ENCODE peak calls at places on chromosome 11, in five cellular contexts. L is small intestine, C is aorta, W is testis, Y is lower lobe of right lung. N is an unnamed sample.
A peak's percentile ranks its signal among the peaks of the same experiment; 100 is the strongest.

GRCh38 chr11:118883368-118884071 is at the start of gene CXCR5:
- DNase-seq in L (no peak), C (no peak), Y (no peak), W (no peak), N (no peak)

GRCh38 chr11:101442171-101442570 is 141.6 kb downstream of the TRPC6 start:
- DNase-seq in W (no peak), C (no peak), L (no peak), Y (no peak), N (no peak)

GRCh38 chr11:119910650-119911049 is 181.7 kb upstream of the NECTIN1 start:
- DNase-seq in C (no peak), Y (no peak), L (no peak), W (no peak), N (no peak)

GRCh38 chr11:5363712-5364111 is 12.4 kb downstream of the OR51B6 start:
- DNase-seq in Y (no peak), L (no peak), W (no peak), C (no peak), N (no peak)

GRCh38 chr11:126398721-126399120 is 43.2 kb downstream of the ST3GAL4 start:
- DNase-seq in C (no peak), W (no peak), L (no peak), Y (no peak), N (no peak)

GRCh38 chr11:59754859-59755700 is at the start of gene STX3:
- DNase-seq in W (peak; percentile 77), C (peak; percentile 91), Y (peak; percentile 89), L (peak; percentile 80), N (peak; percentile 35)

GRCh38 chr11:133531971-133532651 is at the start of gene OPCML:
- DNase-seq in C (no peak), Y (no peak), W (no peak), L (no peak), N (no peak)

GRCh38 chr11:19187101-19187500 is 14.7 kb downstream of the CSRP3 start:
- DNase-seq in W (no peak), C (no peak), L (no peak), Y (no peak), N (no peak)

GRCh38 chr11:61752117-61752924 is at the start of gene MYRF:
- DNase-seq in W (peak; percentile 61), L (peak; percentile 57), C (peak; percentile 88), Y (peak; percentile 61), N (no peak)

GRCh38 chr11:86620796-86621575 is 51.4 kb downstream of the ME3 start:
- DNase-seq in L (no peak), C (no peak), W (peak; percentile 27), Y (no peak), N (no peak)

GRCh38 chr11:64918056-64918455 is 1.0 kb upstream of the ATG2A start:
- DNase-seq in L (no peak), Y (no peak), C (no peak), W (peak; percentile 54), N (no peak)

GRCh38 chr11:267491-267994 is 10.7 kb upstream of the NLRP6 start:
- DNase-seq in Y (peak; percentile 86), L (peak; percentile 78), W (no peak), C (no peak), N (no peak)

GRCh38 chr11:70289582-70289981 is 19.1 kb downstream of the PPFIA1 start:
- DNase-seq in L (no peak), W (no peak), Y (no peak), C (no peak), N (no peak)

GRCh38 chr11:126718319-126718718 is 282.3 kb downstream of the KIRREL3 start:
- DNase-seq in C (no peak), L (no peak), W (no peak), Y (no peak), N (no peak)

GRCh38 chr11:62497132-62497915 is 49.3 kb downstream of the AHNAK start:
- DNase-seq in W (peak; percentile 70), Y (no peak), L (peak; percentile 93), C (no peak), N (no peak)

GRCh38 chr11:19918302-19919049 is 205.8 kb downstream of the NAV2 start:
- DNase-seq in L (no peak), C (no peak), Y (no peak), W (no peak), N (no peak)

GRCh38 chr11:38543311-38543710 is 1945.3 kb upstream of the RAG2 start:
- DNase-seq in Y (no peak), C (no peak), W (no peak), L (no peak), N (no peak)

GRCh38 chr11:70483077-70483861 is 84.9 kb downstream of the CTTN start:
- DNase-seq in W (no peak), L (peak; percentile 67), C (no peak), Y (peak; percentile 85), N (no peak)

GRCh38 chr11:60625262-60625661 is 74.2 kb upstream of the MS4A8 start:
- DNase-seq in L (peak; percentile 21), Y (no peak), C (no peak), W (no peak), N (peak; percentile 45)

GRCh38 chr11:121240650-121241299 is 51.8 kb upstream of the SC5D start:
- DNase-seq in C (no peak), Y (no peak), L (no peak), W (no peak), N (no peak)

GRCh38 chr11:105489431-105489830 is 120.4 kb upstream of the GRIA4 start:
- DNase-seq in C (no peak), L (no peak), Y (no peak), W (no peak), N (no peak)

GRCh38 chr11:125175166-125175565 is 10.6 kb downstream of the PKNOX2 start:
- DNase-seq in C (no peak), Y (no peak), W (no peak), L (no peak), N (no peak)
- H3K27me3 ChIP-seq in C (no peaks in the 10 kb centered on the region), Y (peaks cover 15% of the 10 kb centered on the region), W (no peaks in the 10 kb centered on the region), L (no peaks in the 10 kb centered on the region), N (peaks cover 3% of the 10 kb centered on the region)

DNA sequence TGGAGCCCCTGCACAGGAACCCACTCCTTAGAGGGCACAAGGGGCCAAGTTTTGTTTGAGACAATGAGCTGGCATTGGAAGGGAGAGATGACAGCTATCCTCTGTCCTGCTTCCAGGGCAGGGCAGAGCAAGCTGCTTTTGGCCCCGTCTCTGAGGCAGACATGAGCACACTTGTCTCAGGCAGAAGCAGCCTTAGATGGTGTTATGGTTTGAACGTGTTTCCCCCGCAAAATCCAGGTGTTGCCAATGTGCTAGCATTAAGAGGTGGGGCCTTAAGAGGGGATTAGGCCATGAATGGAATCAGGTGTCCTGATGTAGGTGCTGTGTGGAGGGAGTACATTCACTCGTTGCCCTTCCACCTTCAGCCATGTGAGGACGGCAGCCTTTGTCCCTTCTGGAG is 2.5 kb downstream of the TP53AIP1 start:
- DNase-seq in C (no peak), W (no peak), Y (no peak), L (no peak), N (no peak)
- H3K4me3 ChIP-seq in C (no peak overlapping the region), W (no peak overlapping the region), Y (no peak overlapping the region), L (no peak overlapping the region), N (no peak overlapping the region)

DNA sequence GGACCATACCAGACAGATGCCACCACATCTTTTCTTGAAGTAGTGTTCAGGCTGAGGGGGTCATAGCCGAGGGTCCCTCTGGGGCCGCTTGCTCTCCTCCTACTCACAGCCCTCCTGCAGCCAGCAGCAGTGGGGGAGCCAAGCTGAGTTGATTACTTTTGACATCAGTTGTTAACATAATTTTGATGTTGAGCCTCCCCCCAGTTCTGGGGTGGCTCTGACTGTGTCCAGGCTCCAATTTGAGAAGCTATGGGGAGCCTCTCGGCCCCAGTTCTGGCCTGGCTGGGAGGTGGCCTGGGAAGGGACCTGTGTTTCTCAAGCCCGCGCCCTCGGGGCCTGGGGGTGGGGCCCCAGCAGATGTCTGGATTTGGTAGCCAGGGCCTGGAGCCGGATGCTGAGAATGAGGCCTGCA is 48.0 kb downstream of the KCNQ1OT1 start:
- DNase-seq in C (no peak), W (no peak), Y (no peak), L (no peak), N (no peak)
- H3K9me3 ChIP-seq in C (peaks cover 30% of the 10 kb centered on the region), W (no peaks in the 10 kb centered on the region), Y (peaks cover 39% of the 10 kb centered on the region), L (no peaks in the 10 kb centered on the region), N (peaks cover 16% of the 10 kb centered on the region)

DNA sequence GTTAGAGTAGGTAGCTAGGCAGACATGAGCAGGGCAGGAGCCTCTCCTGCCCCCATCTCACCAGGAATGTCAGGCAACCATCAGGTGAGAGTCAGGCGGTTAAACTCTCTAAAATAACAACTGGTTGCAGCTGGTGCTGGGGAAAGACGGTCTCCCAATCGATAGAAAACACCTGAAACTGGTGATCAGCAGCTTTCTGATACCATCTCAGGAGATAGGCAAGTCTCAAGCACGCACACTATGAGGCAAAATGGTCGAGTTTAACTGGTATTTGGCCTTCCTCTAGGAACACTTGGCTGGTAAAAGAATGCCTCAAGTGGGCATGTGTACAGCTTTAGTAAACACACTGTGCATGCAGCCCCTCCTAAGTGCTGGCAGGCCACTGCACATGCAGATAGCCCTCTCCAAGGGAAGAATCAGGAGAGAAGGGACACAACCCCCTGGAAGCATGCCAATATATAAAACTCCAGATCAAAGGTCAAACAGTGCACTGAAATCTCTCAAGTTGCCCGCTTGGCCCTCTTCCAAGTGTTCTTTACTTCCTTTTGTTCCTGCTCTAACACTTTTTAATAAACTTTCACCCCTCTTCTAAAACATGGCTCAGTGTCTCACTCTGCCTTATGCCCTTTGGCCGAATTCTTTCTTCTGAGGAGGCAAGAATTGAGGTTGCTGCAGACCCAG is 88.7 kb downstream of the USP35 start:
- DNase-seq in Y (peak; percentile 76), L (peak; percentile 96), W (no peak), C (no peak), N (no peak)
- H3K27me3 ChIP-seq in Y (no peaks in the 10 kb centered on the region), L (no peaks in the 10 kb centered on the region), W (no peaks in the 10 kb centered on the region), C (no peaks in the 10 kb centered on the region), N (no peaks in the 10 kb centered on the region)

DNA sequence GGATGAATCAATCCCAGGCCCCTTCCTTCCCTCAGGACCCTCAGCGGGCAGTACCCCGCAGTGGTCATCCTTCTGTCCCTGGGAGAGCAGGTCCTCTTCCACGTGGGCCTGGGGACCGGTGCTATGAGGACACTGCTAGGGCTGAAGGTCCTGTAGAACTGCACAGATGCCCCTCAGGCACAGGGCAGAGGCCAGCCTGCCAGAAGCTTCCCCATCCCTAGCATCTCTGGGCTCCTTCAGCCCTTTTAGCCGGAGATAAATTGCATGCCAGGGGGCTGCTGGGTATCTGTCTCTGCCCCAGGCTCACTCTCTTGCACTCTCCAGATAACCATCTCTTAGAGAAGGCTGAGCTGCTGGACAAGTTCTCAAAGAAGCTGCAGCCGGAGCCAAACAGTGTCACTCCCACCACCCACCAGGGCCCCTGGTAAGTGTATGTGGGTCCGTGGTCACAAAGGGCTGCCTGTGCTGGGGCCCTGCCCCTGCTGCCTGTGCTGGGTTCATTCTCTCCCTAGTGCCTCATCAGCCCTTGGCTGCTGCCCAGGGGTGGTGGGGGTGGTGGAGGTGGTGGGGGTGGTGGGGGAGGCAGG is 2.3 kb downstream of the ATG16L2 start:
- DNase-seq in Y (no peak), C (no peak), W (no peak), L (no peak), N (no peak)
- H3K4me3 ChIP-seq in Y (peak overlapping the region; percentile 79), C (no peak overlapping the region), W (no peak overlapping the region), L (no peak overlapping the region), N (no peak overlapping the region)

GRCh38 chr11:108210441-108210840 is 12.0 kb downstream of the NPAT start:
- DNase-seq in C (no peak), Y (no peak), L (no peak), W (no peak), N (no peak)
- H3K9me3 ChIP-seq in C (no peaks in the 10 kb centered on the region), Y (peaks cover 4% of the 10 kb centered on the region), L (no peaks in the 10 kb centered on the region), W (no peaks in the 10 kb centered on the region), N (no peaks in the 10 kb centered on the region)

GRCh38 chr11:1921576-1922141 is 2.2 kb downstream of the TNNT3 start:
- DNase-seq in Y (no peak), W (peak; percentile 45), C (peak; percentile 82), L (no peak), N (no peak)
- H3K27me3 ChIP-seq in Y (no peaks in the 10 kb centered on the region), W (no peaks in the 10 kb centered on the region), C (no peaks in the 10 kb centered on the region), L (no peaks in the 10 kb centered on the region), N (no peaks in the 10 kb centered on the region)

GRCh38 chr11:32092581-32093170 is 1.8 kb downstream of the RCN1 start:
- DNase-seq in L (peak; percentile 47), C (no peak), Y (no peak), W (no peak), N (no peak)
- H3K4me3 ChIP-seq in L (no peak overlapping the region), C (peak overlapping the region; percentile 82), Y (peak overlapping the region; percentile 84), W (no peak overlapping the region), N (no peak overlapping the region)

N was measured in iPS DF 6.9.